ENCODE peak calls at places on chromosomes 12 and 14, in ten cellular contexts. N is pons; Q is germinal center; I is stimulated activated CD8-positive, alpha-beta memory T cell treated with anti-CD3 and anti-CD28 coated beads, Interleukin-15, amount 100 ng/mL, for 24 hours; F is kidney tubule cell; E is effector memory CD8-positive, alpha-beta T cell; X is suprapubic skin; K is GM12865; O is WTC11; T is fibroblast of mammary gland. S is an unnamed sample.

GRCh38 chr12:77001181-77001758 is 64.1 kb downstream of the E2F7 start:
- DNase-seq in N (no peak), Q (no peak), I (no peak), F (no peak), E (no peak), X (no peak), K (no peak), O (no peak), T (no peak), S (no peak)

GRCh38 chr12:98754095-98754494 is 109.0 kb downstream of the APAF1 start:
- DNase-seq in N (peak), Q (no peak), I (no peak), F (peak), E (no peak), X (no peak), K (peak), O (no peak), T (peak), S (peak)

GRCh38 chr14:102249041-102249440 is 55.9 kb downstream of the MOK start:
- DNase-seq in N (no peak), Q (no peak), I (no peak), F (peak), E (no peak), X (no peak), K (no peak), O (no peak), T (peak), S (no peak)

GRCh38 chr12:69007858-69008314 is 74.9 kb upstream of the CPM start:
- DNase-seq in N (no peak), Q (no peak), I (no peak), F (no peak), E (no peak), X (no peak), K (no peak), O (no peak), T (no peak), S (no peak)

GRCh38 chr12:3669594-3669993 is 83.3 kb downstream of the CRACR2A start:
- DNase-seq in N (no peak), Q (no peak), I (no peak), F (no peak), E (no peak), X (no peak), K (no peak), O (no peak), T (no peak), S (no peak)

GRCh38 chr12:82931349-82932116 is 244.8 kb downstream of the TMTC2 start:
- DNase-seq in N (no peak), Q (no peak), I (no peak), F (peak), E (no peak), X (no peak), K (no peak), O (no peak), T (no peak), S (no peak)

GRCh38 chr14:68741839-68742470 is 50.9 kb downstream of the ZFP36L1 start:
- DNase-seq in N (peak), Q (peak), I (no peak), F (no peak), E (no peak), X (no peak), K (peak), O (no peak), T (no peak), S (peak)

GRCh38 chr12:38904932-38905479 is 385 bp downstream of the CPNE8 start:
- DNase-seq in N (peak), Q (peak), I (no peak), F (peak), E (peak), X (peak), K (peak), O (peak), T (peak), S (peak)

GRCh38 chr14:45194964-45195363 is 58.0 kb downstream of the MIS18BP1 start:
- DNase-seq in N (no peak), Q (no peak), I (no peak), F (no peak), E (no peak), X (no peak), K (no peak), O (no peak), T (no peak), S (no peak)